ENCODE peak calls at places on chromosome 20, in eight cellular contexts. X is activated naive CD4-positive, alpha-beta T cell treated with anti-CD3 and anti-CD28 coated beads, Interleukin-2, amount 10 ng/mL, durations not matched to agents 7 days and 5 days; H is mucosa of gallbladder; U is activated gamma-delta T cell; I is astrocyte of the cerebellum; W is GM03348; S is A673; C is stimulated activated CD8-positive, alpha-beta memory T cell treated with anti-CD3 and anti-CD28 coated beads, Interleukin-2, amount 100 ng/mL, for 48 hours. J is an unnamed sample.
A peak's percentile ranks its signal among the peaks of the same experiment; 100 is the strongest.

GRCh38 chr20:58222446-58222845 is 6.0 kb downstream of the ANKRD60 start:
- DNase-seq in X (no peak), H (no peak), U (no peak), I (no peak), W (no peak), S (no peak), C (no peak), J (no peak)

GRCh38 chr20:52965380-52965779 is 6.8 kb upstream of the TSHZ2 start:
- DNase-seq in X (no peak), H (no peak), U (no peak), I (no peak), W (no peak), S (no peak), C (no peak), J (no peak)

GRCh38 chr20:61436674-61437279 is 184.7 kb downstream of the CDH4 start:
- DNase-seq in X (no peak), H (no peak), U (no peak), I (peak; percentile 95), W (peak; percentile 79), S (peak; percentile 99), C (no peak), J (peak; percentile 43)

GRCh38 chr20:24475356-24475755 is 5.9 kb downstream of the SYNDIG1 start:
- DNase-seq in X (no peak), H (no peak), U (no peak), I (no peak), W (no peak), S (no peak), C (no peak), J (no peak)

GRCh38 chr20:22562620-22563019 is 21.8 kb downstream of the FOXA2 start:
- DNase-seq in X (no peak), H (no peak), U (no peak), I (no peak), W (no peak), S (no peak), C (no peak), J (no peak)

GRCh38 chr20:33463332-33464101 is 20.0 kb upstream of the SNTA1 start:
- DNase-seq in X (no peak), H (no peak), U (no peak), I (no peak), W (no peak), S (no peak), C (no peak), J (no peak)

GRCh38 chr20:62378215-62378614 is 8.7 kb upstream of the RPS21 start:
- DNase-seq in X (no peak), H (no peak), U (no peak), I (no peak), W (no peak), S (no peak), C (no peak), J (no peak)

GRCh38 chr20:44070139-44070900 is 116.7 kb downstream of the JPH2 start:
- DNase-seq in X (peak; percentile 66), H (no peak), U (no peak), I (no peak), W (no peak), S (no peak), C (no peak), J (peak; percentile 68)

GRCh38 chr20:58640446-58640845 is 10.6 kb upstream of the STX16 start:
- DNase-seq in X (no peak), H (no peak), U (no peak), I (peak; percentile 59), W (no peak), S (no peak), C (no peak), J (no peak)

GRCh38 chr20:25247666-25248500 is at the start of gene PYGB:
- DNase-seq in X (peak; percentile 80), H (peak; percentile 74), U (peak; percentile 65), I (peak; percentile 39), W (peak; percentile 99), S (peak; percentile 87), C (peak; percentile 63), J (peak; percentile 67)

GRCh38 chr20:30376767-30377658 is 880.5 kb upstream of the DEFB115 start:
- DNase-seq in X (peak; percentile 89), H (peak; percentile 73), U (peak; percentile 70), I (peak; percentile 49), W (peak; percentile 85), S (peak; percentile 85), C (peak; percentile 76), J (peak; percentile 63)

GRCh38 chr20:14336667-14337066 is 745 bp downstream of the FLRT3 start:
- DNase-seq in X (no peak), H (peak; percentile 24), U (no peak), I (no peak), W (no peak), S (no peak), C (no peak), J (peak; percentile 63)

GRCh38 chr20:63574156-63574828 is at the start of gene HELZ2:
- DNase-seq in X (peak; percentile 84), H (peak; percentile 79), U (peak; percentile 46), I (no peak), W (peak; percentile 96), S (peak; percentile 84), C (peak; percentile 34), J (no peak)

GRCh38 chr20:19739351-19739750 is 18.7 kb upstream of the RIN2 start:
- DNase-seq in X (no peak), H (no peak), U (no peak), I (no peak), W (no peak), S (no peak), C (no peak), J (no peak)

J was measured in pons.